ENCODE peak calls at places on chromosome 22, in seven cellular contexts. K is neuronal stem cell, X is mesendoderm, S is IMR-90, B is H9, H is mesenchymal stem cell, Z is trophoblast cell. U is an unnamed sample.

GRCh38 chr22:46148885-46149492 is 1.3 kb upstream of the PPARA start:
- DNase-seq in K (no peak), X (no peak), S (no peak), B (no peak), H (no peak), Z (no peak), U (no peak)

GRCh38 chr22:45294030-45294429 is 9.3 kb downstream of the UPK3A start:
- DNase-seq in K (no peak), X (no peak), S (no peak), B (no peak), H (no peak), Z (no peak), U (no peak)

GRCh38 chr22:45511847-45512261 is 9.2 kb downstream of the FBLN1 start:
- DNase-seq in K (no peak), X (no peak), S (peak; percentile 93), B (no peak), H (peak; percentile 91), Z (no peak), U (no peak)

GRCh38 chr22:30921108-30921507 is 47.5 kb downstream of the MORC2 start:
- DNase-seq in K (no peak), X (no peak), S (no peak), B (no peak), H (no peak), Z (no peak), U (peak; percentile 31)

GRCh38 chr22:37884420-37884819 is 21.7 kb upstream of the MICALL1 start:
- DNase-seq in K (no peak), X (no peak), S (peak; percentile 46), B (no peak), H (no peak), Z (no peak), U (no peak)

GRCh38 chr22:26893034-26893710 is 235.8 kb downstream of the MIAT start:
- DNase-seq in K (no peak), X (peak; percentile 23), S (no peak), B (peak; percentile 41), H (peak; percentile 56), Z (no peak), U (peak; percentile 52)

GRCh38 chr22:30289126-30289979 is at the start of gene CASTOR1:
- DNase-seq in K (peak; percentile 97), X (peak; percentile 99), S (peak; percentile 97), B (peak; percentile 99), H (peak; percentile 98), Z (peak; percentile 99), U (peak; percentile 98)

GRCh38 chr22:42635531-42635930 is 4.9 kb downstream of the ATP5MGL start:
- DNase-seq in K (no peak), X (no peak), S (peak; percentile 90), B (no peak), H (peak; percentile 93), Z (peak; percentile 90), U (no peak)

GRCh38 chr22:44355688-44356070 is 42.9 kb upstream of the SHISAL1 start:
- DNase-seq in K (no peak), X (no peak), S (no peak), B (no peak), H (no peak), Z (no peak), U (no peak)

GRCh38 chr22:29306830-29307657 is 594 bp downstream of the GAS2L1 start:
- DNase-seq in K (peak; percentile 83), X (peak; percentile 94), S (peak; percentile 61), B (peak; percentile 80), H (peak; percentile 83), Z (peak; percentile 76), U (no peak)

GRCh38 chr22:23035557-23036277 is 34.6 kb upstream of the GNAZ start:
- DNase-seq in K (no peak), X (no peak), S (no peak), B (no peak), H (no peak), Z (no peak), U (no peak)

GRCh38 chr22:41286639-41287091 is 678 bp upstream of the RANGAP1 start:
- DNase-seq in K (no peak), X (no peak), S (peak; percentile 38), B (no peak), H (no peak), Z (peak; percentile 66), U (no peak)

GRCh38 chr22:50526849-50527801 is 1.7 kb upstream of the SCO2 start:
- DNase-seq in K (no peak), X (peak; percentile 79), S (no peak), B (peak; percentile 88), H (peak; percentile 59), Z (peak; percentile 75), U (no peak)

GRCh38 chr22:33656808-33657628 is 263.3 kb downstream of the LARGE1 start:
- DNase-seq in K (no peak), X (peak; percentile 47), S (no peak), B (no peak), H (no peak), Z (no peak), U (no peak)

GRCh38 chr22:30870451-30871345 is 97.9 kb downstream of the MORC2 start:
- DNase-seq in K (no peak), X (no peak), S (no peak), B (peak; percentile 20), H (no peak), Z (no peak), U (no peak)

GRCh38 chr22:24566899-24567511 is 11.2 kb downstream of the SNRPD3 start:
- DNase-seq in K (no peak), X (no peak), S (no peak), B (no peak), H (no peak), Z (no peak), U (no peak)

GRCh38 chr22:20524004-20524481 is 16.6 kb downstream of the MED15 start:
- DNase-seq in K (no peak), X (no peak), S (peak; percentile 65), B (no peak), H (peak; percentile 57), Z (no peak), U (no peak)

GRCh38 chr22:24054356-24054755 is 43.3 kb downstream of the CABIN1 start:
- DNase-seq in K (no peak), X (peak; percentile 13), S (peak; percentile 66), B (no peak), H (peak; percentile 14), Z (peak; percentile 79), U (no peak)

GRCh38 chr22:42440728-42441127 is 8.5 kb upstream of the NFAM1 start:
- DNase-seq in K (no peak), X (no peak), S (no peak), B (no peak), H (no peak), Z (no peak), U (no peak)

GRCh38 chr22:20741634-20742581 is 32.0 kb upstream of the SERPIND1 start:
- DNase-seq in K (peak; percentile 27), X (peak; percentile 47), S (peak; percentile 13), B (no peak), H (peak; percentile 19), Z (peak; percentile 40), U (peak; percentile 76)

GRCh38 chr22:41862160-41862529 is 29.2 kb downstream of the SREBF2 start:
- DNase-seq in K (no peak), X (no peak), S (peak; percentile 23), B (no peak), H (no peak), Z (no peak), U (no peak)

GRCh38 chr22:27975381-27976013 is 56.4 kb upstream of the PITPNB start:
- DNase-seq in K (no peak), X (no peak), S (peak; percentile 41), B (no peak), H (no peak), Z (no peak), U (no peak)

GRCh38 chr22:27978317-27978716 is 59.3 kb upstream of the PITPNB start:
- DNase-seq in K (no peak), X (no peak), S (no peak), B (no peak), H (no peak), Z (no peak), U (no peak)

GRCh38 chr22:27982106-27982505 is 63.0 kb upstream of the PITPNB start:
- DNase-seq in K (no peak), X (no peak), S (no peak), B (peak; percentile 16), H (no peak), Z (no peak), U (no peak)

GRCh38 chr22:27980424-27981148 is 61.5 kb upstream of the PITPNB start:
- DNase-seq in K (no peak), X (peak; percentile 85), S (no peak), B (peak; percentile 76), H (no peak), Z (no peak), U (peak; percentile 70)

GRCh38 chr22:27978875-27979274 is 59.8 kb upstream of the PITPNB start:
- DNase-seq in K (no peak), X (no peak), S (no peak), B (no peak), H (no peak), Z (no peak), U (no peak)
- H2BK5ac ChIP-seq in K (no peak overlapping the region), X (no peak overlapping the region), S (no peak overlapping the region), B (no peak overlapping the region), H (no peak overlapping the region), Z (no peak overlapping the region), U (no peak overlapping the region)

GRCh38 chr22:48452766-48453165 is 1374.9 kb downstream of the BRD1 start:
- DNase-seq in K (no peak), X (no peak), S (no peak), B (no peak), H (no peak), Z (no peak), U (no peak)
- H2BK5ac ChIP-seq in K (no peak overlapping the region), X (no peak overlapping the region), S (no peak overlapping the region), B (no peak overlapping the region), H (no peak overlapping the region), Z (no peak overlapping the region), U (no peak overlapping the region)

DNA sequence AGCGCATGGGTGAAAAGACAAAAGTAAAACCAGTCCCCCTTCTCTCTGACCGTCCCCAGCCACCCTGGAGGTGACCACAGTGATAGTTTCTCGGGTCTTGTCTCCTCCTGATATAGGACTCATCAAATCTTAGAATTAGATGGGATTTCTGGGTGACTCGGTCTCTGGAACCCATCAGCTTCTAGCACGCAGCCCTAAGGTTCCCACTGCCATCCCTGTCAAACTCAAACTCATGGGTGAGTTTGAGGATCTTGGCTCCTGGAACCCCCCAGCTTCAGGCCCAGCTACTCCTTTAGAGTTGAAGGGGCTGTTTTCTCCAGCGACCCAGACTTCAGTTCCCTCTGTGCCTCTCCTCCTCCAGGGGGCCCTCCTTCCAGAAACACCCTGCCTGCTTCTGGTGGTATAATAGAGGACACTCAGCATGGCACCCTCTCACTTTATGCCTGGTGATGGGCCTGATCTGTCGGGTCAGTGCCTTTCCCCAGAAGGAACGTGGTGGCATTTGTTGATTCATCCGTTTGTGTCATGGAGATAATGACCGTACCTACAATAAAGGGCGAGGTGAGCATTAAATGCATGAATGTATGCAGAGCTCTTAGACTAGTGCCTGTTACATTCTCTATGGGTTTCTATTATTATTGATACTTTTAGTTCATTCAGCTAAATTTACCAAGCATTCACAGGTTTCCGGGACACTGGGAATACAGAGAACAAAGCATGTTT is 31.7 kb downstream of the MCM5 start:
- DNase-seq in K (no peak), X (no peak), S (no peak), B (no peak), H (peak; percentile 17), Z (no peak), U (no peak)
- H2BK5ac ChIP-seq in K (no peak overlapping the region), X (no peak overlapping the region), S (no peak overlapping the region), B (no peak overlapping the region), H (no peak overlapping the region), Z (no peak overlapping the region), U (no peak overlapping the region)

DNA sequence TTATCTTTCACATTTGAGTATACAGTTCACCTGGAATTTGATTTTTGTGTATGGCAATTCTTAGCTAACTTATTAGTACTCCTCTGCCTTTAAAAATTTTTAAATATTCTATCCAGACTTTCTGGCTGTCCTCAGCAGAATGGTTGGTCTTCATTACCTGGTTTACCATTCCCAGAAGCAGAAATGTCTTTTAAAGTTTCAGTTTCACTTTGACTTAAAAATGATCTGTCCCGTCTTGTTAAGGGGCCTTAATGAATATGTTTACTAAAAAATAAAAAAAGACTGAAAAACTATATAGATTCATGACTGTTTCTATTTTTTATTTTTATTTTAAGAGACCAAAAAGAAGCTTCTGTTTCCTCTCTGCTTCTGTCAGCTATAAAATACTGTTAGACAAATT is 70.5 kb upstream of the TNRC6B start:
- DNase-seq in K (no peak), X (no peak), S (no peak), B (no peak), H (peak; percentile 18), Z (no peak), U (no peak)
- H2BK5ac ChIP-seq in K (no peak overlapping the region), X (no peak overlapping the region), S (no peak overlapping the region), B (no peak overlapping the region), H (no peak overlapping the region), Z (no peak overlapping the region), U (no peak overlapping the region)

U was measured in H1.